ENCODE peak calls at places on chromosomes 6 and 20, in ten cellular contexts. I is ovary, L is stomach, J is HL-60, H is lower lobe of right lung, A is A549, E is cardiac muscle cell, S is A673, U is psoas muscle, K is left ventricle myocardium inferior. Q is an unnamed sample.

GRCh38 chr20:41081276-41081814 is 52.7 kb downstream of the TOP1 start:
- DNase-seq in A (no peak), K (no peak), J (no peak), I (no peak), E (no peak), L (no peak), H (no peak), U (no peak), S (no peak), Q (no peak)

GRCh38 chr6:150177260-150178246 is 34.7 kb downstream of the PPP1R14C start:
- DNase-seq in J (no peak), E (peak), L (no peak), A (peak), S (no peak), U (no peak), K (peak), I (no peak), H (no peak), Q (no peak)

GRCh38 chr6:167842457-167842856 is 15.7 kb downstream of the AFDN start:
- DNase-seq in E (no peak), K (no peak), J (no peak), U (no peak), S (no peak), A (no peak), L (no peak), I (no peak), H (no peak), Q (no peak)

GRCh38 chr6:100663219-100663863 is 198.6 kb upstream of the SIM1 start:
- DNase-seq in U (no peak), A (peak), E (no peak), L (no peak), S (no peak), J (no peak), I (no peak), H (no peak), K (no peak), Q (no peak)

GRCh38 chr6:133977983-133978895 is 25.2 kb downstream of the TBPL1 start:
- DNase-seq in E (no peak), J (peak), U (no peak), A (peak), I (no peak), L (no peak), S (peak), K (no peak), H (no peak), Q (no peak)

GRCh38 chr20:4470375-4470774 is 251.3 kb upstream of the PRND start:
- DNase-seq in A (no peak), E (no peak), J (no peak), L (no peak), H (no peak), I (no peak), S (peak), K (no peak), U (no peak), Q (no peak)

GRCh38 chr6:135129139-135129867 is 51.8 kb upstream of the MYB start:
- DNase-seq in U (no peak), A (no peak), K (no peak), H (no peak), J (no peak), E (no peak), L (no peak), S (no peak), I (no peak), Q (no peak)

GRCh38 chr6:125853740-125854139 is 63.0 kb downstream of the NCOA7 start:
- DNase-seq in H (no peak), E (no peak), J (no peak), K (no peak), U (no peak), L (no peak), A (no peak), I (no peak), S (no peak), Q (no peak)

DNA sequence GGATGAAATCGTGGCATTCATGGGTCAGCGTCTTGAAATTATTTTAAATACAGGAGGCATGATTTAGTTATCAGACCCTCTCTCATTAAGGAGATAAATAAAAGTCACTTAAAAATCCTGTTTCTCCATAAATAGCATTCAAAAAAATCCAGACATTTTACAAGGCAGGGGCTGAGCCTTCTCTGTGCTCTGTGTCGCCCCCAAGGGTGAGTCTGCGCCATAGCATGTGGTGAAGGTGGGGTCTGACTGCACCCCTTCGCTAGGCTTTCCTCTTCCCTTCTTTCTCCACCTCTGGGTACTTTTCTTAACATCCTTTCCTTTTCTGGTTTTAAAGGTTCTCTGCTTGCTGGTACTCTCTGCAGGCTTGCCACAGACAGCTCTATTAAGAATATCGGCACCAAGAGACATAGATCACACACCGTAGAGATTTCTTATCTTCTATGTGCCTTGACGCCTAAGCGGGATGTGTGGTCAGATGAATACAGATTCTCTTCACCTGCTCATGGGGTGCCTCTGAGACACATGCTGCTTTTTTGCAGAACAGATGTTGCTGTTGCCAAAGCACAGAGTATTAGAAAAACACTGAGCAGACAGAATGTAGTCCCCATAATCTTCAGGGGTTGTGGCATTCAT is 20.1 kb upstream of the FAM209A start:
- DNase-seq in H (no peak), I (no peak), A (no peak), J (no peak), S (peak), U (no peak), E (peak), K (no peak), L (no peak), Q (no peak)
- H3K27ac ChIP-seq in H (no peak), I (no peak), A (no peak), J (no peak), S (no peak), U (no peak), E (no peak), K (no peak), L (no peak), Q (no peak)

GRCh38 chr6:130827247-130828149 is at the start of gene SMLR1:
- DNase-seq in E (no peak), H (no peak), A (no peak), J (no peak), U (no peak), S (no peak), K (no peak), I (no peak), L (no peak), Q (no peak)

GRCh38 chr6:130822736-130823135 is 4.5 kb upstream of the SMLR1 start:
- DNase-seq in K (no peak), S (no peak), H (no peak), L (no peak), J (no peak), U (no peak), E (no peak), A (no peak), I (no peak), Q (no peak)

GRCh38 chr6:130826442-130827246 is 562 bp upstream of the SMLR1 start:
- DNase-seq in U (no peak), J (no peak), I (no peak), E (no peak), A (no peak), K (no peak), S (no peak), L (no peak), H (no peak), Q (no peak)

GRCh38 chr6:130824978-130825694 is 2.1 kb upstream of the SMLR1 start:
- DNase-seq in A (no peak), I (no peak), E (no peak), L (no peak), S (no peak), J (no peak), U (no peak), K (no peak), H (no peak), Q (no peak)

DNA sequence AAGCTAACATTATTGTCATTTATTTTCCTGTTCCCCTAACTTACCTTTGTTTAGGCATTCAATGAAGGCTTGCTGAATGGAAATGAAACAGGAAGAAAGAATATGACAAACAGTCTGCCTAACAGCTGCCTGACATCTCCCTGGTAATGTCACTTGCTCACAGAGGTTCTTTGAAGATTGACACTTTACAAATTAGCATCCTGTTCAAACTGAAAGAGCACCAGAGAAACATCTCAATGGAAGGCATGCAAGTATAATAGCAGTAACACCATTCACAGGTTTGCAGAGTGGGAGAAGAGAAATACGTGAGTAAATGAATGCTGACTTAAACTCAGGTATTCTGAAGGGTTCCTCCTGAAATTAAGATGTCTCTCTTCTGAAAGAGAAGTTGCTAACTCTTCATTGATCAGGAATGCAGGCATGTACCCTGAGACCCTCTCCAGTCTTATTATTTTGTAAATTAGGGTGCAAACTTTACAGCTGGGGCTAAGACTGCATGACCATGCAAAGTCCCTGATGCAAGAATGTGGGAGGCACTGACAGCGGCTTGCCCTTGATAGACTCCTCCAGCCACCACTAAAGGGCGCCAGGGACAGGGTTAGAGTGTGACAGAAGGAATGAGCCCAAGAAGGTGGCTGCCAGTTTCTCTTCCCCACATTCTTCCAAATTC is 1.3 kb upstream of the SMLR1 start:
- DNase-seq in K (no peak), E (no peak), S (no peak), I (no peak), A (no peak), H (no peak), U (no peak), J (no peak), L (no peak), Q (no peak)
- H3K4me3 ChIP-seq in K (no peak), E (no peak), S (no peak), I (no peak), A (no peak), H (no peak), U (no peak), J (no peak), L (no peak), Q (no peak)

GRCh38 chr6:30670760-30671527 is 1.9 kb downstream of the DHX16 start:
- DNase-seq in H (no peak), L (no peak), U (no peak), E (no peak), I (no peak), A (no peak), J (no peak), K (no peak), S (no peak), Q (no peak)
- TF ChIP-seq CTCF in H (no peak), L (no peak), U (no peak), E (peak), I (no peak), A (no peak), J (no peak), K (no peak), S (peak), Q (no peak)

DNA sequence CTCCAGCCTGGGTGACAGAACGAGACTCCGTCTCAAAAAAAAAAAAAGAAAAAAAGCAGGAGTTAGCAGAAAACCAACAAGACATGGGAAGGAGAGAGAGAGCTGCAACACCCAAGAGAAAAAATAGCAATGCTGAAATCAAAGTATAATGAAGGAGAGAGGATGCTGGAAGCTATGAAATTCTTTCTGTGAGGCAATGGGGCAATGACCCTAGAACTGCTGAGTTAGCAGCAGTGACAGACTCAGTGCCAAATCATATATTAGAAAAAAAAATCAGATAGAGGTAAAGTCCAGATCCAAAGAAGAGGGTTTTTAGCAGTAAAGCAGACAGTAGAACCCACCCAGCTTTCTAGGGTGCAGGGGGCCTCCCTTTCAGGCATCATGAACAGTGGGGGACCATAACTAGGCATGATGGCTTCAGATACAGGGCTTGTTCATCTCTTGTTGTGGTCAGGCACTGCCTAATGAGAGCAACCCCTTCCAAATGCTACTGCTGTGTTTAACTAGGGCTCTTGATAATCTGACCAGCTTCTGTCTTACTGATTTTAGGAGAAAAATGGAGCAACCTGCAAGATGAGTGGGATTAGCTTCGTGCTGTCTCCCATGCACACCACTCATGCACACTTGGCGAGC is 26.9 kb downstream of the SLC17A2 start:
- DNase-seq in H (no peak), U (no peak), E (no peak), S (no peak), J (no peak), K (no peak), L (no peak), A (no peak), I (no peak), Q (no peak)
- H3K27ac ChIP-seq in H (no peak), U (no peak), E (no peak), S (no peak), J (no peak), K (no peak), L (no peak), A (no peak), I (no peak), Q (no peak)

GRCh38 chr6:29709178-29709576 is 14.1 kb upstream of the HLA-F start:
- DNase-seq in S (no peak), J (no peak), U (no peak), I (no peak), A (no peak), L (no peak), H (no peak), E (no peak), K (no peak), Q (no peak)
- H3K4me3 ChIP-seq in S (no peak), J (no peak), U (no peak), I (no peak), A (no peak), L (no peak), H (peak), E (no peak), K (no peak), Q (no peak)

GRCh38 chr20:38225900-38226263 is 34.7 kb downstream of the KIAA1755 start:
- DNase-seq in L (no peak), H (no peak), E (no peak), J (no peak), S (no peak), K (no peak), A (no peak), I (no peak), U (no peak), Q (no peak)
- TF ChIP-seq CTCF in L (no peak), H (no peak), E (no peak), J (no peak), S (no peak), K (no peak), A (no peak), I (no peak), U (no peak), Q (no peak)

GRCh38 chr6:56663344-56663743 is 20.7 kb upstream of the DST start:
- DNase-seq in I (no peak), A (peak), J (no peak), U (no peak), S (no peak), L (no peak), K (no peak), H (no peak), E (no peak), Q (no peak)

GRCh38 chr6:56659721-56660373 is 17.2 kb upstream of the DST start:
- DNase-seq in S (no peak), I (no peak), H (no peak), U (no peak), E (no peak), A (no peak), K (no peak), J (no peak), L (no peak), Q (peak)

GRCh38 chr6:56661298-56661697 is 18.6 kb upstream of the DST start:
- DNase-seq in S (no peak), E (no peak), H (no peak), A (no peak), U (no peak), J (no peak), K (no peak), I (no peak), L (no peak), Q (no peak)

GRCh38 chr6:56657364-56657763 is 14.7 kb upstream of the DST start:
- DNase-seq in U (no peak), L (no peak), A (no peak), E (no peak), H (no peak), S (no peak), K (no peak), J (no peak), I (no peak), Q (no peak)

DNA sequence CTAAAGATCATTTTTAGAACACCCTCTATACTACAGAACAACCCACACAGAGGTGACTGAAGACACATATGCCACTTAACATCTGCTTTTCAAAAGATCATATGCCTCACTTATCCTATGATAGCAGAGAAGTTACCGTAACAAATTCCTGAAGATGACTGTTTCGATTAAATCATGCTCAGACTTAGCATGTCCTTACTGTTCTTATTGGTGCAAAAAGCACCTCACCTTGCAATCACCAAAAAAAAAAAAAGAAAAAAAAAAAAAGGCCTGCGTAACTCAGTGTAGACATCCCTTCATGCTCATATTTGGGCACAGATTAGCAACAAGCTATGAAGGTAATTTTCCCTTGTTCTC is 17.7 kb upstream of the DST start:
- DNase-seq in H (no peak), L (no peak), A (no peak), J (no peak), U (no peak), I (no peak), E (no peak), S (no peak), K (no peak), Q (no peak)
- H3K27ac ChIP-seq in H (no peak), L (no peak), A (no peak), J (no peak), U (peak), I (no peak), E (no peak), S (no peak), K (peak), Q (peak)

GRCh38 chr6:52994031-52994788 is 874 bp downstream of the GSTA4 start:
- DNase-seq in K (peak), L (no peak), J (no peak), E (peak), S (peak), H (no peak), I (peak), A (peak), U (peak), Q (peak)

GRCh38 chr6:52993461-52993860 is 1.6 kb downstream of the GSTA4 start:
- DNase-seq in K (no peak), U (no peak), S (no peak), H (no peak), J (no peak), E (no peak), L (no peak), A (no peak), I (no peak), Q (no peak)

GRCh38 chr6:52990342-52990741 is 4.7 kb downstream of the GSTA4 start:
- DNase-seq in L (no peak), A (no peak), K (no peak), E (no peak), J (no peak), I (no peak), U (no peak), H (no peak), S (no peak), Q (no peak)

GRCh38 chr6:52994789-52995078 is 350 bp downstream of the GSTA4 start:
- DNase-seq in J (no peak), A (no peak), K (peak), H (peak), E (peak), L (peak), S (peak), U (peak), I (peak), Q (peak)

DNA sequence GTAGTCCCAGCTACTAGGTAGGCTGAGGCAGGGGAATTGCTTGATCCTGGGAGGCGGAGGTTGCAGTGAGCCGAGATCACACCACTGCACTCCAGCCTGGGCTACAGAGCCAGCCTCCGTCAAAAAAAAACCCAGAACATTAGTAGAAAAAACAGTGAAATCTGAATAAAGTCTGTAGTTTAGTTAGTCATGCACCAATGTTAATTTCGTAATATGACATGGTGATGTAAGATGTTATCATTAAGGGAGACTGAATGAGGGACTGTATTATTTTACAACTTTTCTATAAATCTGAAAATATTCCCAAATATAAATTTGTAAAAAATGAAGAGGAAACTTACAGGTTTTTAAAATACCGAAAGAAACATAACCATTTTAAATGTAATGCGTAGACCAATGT is 2.1 kb downstream of the GSTA4 start:
- DNase-seq in I (no peak), A (no peak), H (no peak), L (no peak), S (no peak), K (no peak), J (no peak), U (no peak), E (no peak), Q (no peak)
- H3K4me3 ChIP-seq in I (no peak), A (no peak), H (peak), L (no peak), S (peak), K (peak), J (no peak), U (peak), E (no peak), Q (peak)

GRCh38 chr6:140857734-140858380 is 1274.9 kb upstream of the GJE1 start:
- DNase-seq in A (peak), H (no peak), E (no peak), I (no peak), L (no peak), K (no peak), S (peak), U (no peak), J (peak), Q (no peak)
- TF ChIP-seq CTCF in A (no peak), H (no peak), E (no peak), I (peak), L (no peak), K (no peak), S (no peak), U (no peak), J (no peak), Q (no peak)

DNA sequence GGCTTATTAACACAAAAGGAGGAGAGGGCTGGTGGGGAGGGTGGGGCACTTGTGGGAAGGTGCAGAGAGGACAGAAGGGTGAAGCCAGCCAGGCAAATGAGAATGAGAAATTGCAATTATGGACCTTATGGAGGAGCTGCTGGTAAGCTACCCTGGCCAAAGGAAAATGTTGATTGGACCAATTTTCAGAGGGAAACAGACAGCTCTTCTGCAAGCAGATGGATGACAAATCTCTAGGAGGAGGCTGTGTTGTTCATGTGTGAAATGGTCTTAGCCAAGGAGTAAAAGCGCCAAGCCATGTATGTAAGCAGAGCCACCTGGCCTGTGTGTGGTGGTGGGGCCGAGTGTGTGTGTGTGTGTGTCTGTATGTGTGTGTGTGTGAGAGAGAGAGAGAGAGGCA is 187.9 kb downstream of the GMPR start:
- DNase-seq in I (no peak), U (no peak), K (no peak), J (no peak), A (no peak), E (no peak), S (no peak), H (no peak), L (no peak), Q (no peak)
- H3K27ac ChIP-seq in I (no peak), U (no peak), K (no peak), J (no peak), A (no peak), E (no peak), S (no peak), H (no peak), L (no peak), Q (no peak)

Q was measured in dorsolateral prefrontal cortex.